ENCODE peak calls at places on chromosomes 12 and 14, in five cellular contexts. One of them, this sample, is unnamed.

GRCh38 chr12:124750787-124751471 is 112.7 kb downstream of the SCARB1 start:
- DNase-seq in HepG2: no peak
- DNase-seq in GM12878: no peak
- DNase-seq in K562: peak; percentile 59
- DNase-seq in A549: peak; percentile 69
- DNase-seq in this sample: peak; percentile 71

GRCh38 chr12:52873832-52874572 is 25.2 kb upstream of the KRT78 start:
- DNase-seq in A549: peak; percentile 96
- DNase-seq in K562: peak; percentile 98
- DNase-seq in GM12878: no peak
- DNase-seq in HepG2: peak; percentile 48
- DNase-seq in this sample: peak; percentile 48

GRCh38 chr14:99194736-99195135 is 77.3 kb downstream of the BCL11B start:
- DNase-seq in HepG2: no peak
- DNase-seq in K562: no peak
- DNase-seq in A549: no peak
- DNase-seq in GM12878: no peak
- DNase-seq in this sample: no peak

GRCh38 chr14:102496955-102497744 is 12.4 kb downstream of the ANKRD9 start:
- DNase-seq in HepG2: no peak
- DNase-seq in GM12878: no peak
- DNase-seq in A549: no peak
- DNase-seq in K562: peak; percentile 58
- DNase-seq in this sample: no peak

GRCh38 chr14:24088095-24088494 is 6.0 kb upstream of the PCK2 start:
- DNase-seq in HepG2: no peak
- DNase-seq in GM12878: no peak
- DNase-seq in A549: no peak
- DNase-seq in K562: no peak
- DNase-seq in this sample: no peak

GRCh38 chr14:63404906-63405305 is 86.2 kb upstream of the GPHB5 start:
- DNase-seq in A549: no peak
- DNase-seq in K562: no peak
- DNase-seq in HepG2: no peak
- DNase-seq in GM12878: no peak
- DNase-seq in this sample: no peak

GRCh38 chr14:95182379-95182778 is 25.1 kb upstream of the DICER1 start:
- DNase-seq in K562: no peak
- DNase-seq in HepG2: no peak
- DNase-seq in GM12878: no peak
- DNase-seq in A549: no peak
- DNase-seq in this sample: peak; percentile 30

GRCh38 chr12:108468149-108468968 is 46.7 kb upstream of the FICD start:
- DNase-seq in K562: peak; percentile 60
- DNase-seq in A549: no peak
- DNase-seq in GM12878: no peak
- DNase-seq in HepG2: peak; percentile 21
- DNase-seq in this sample: no peak

GRCh38 chr14:104422301-104423223 is 157.0 kb upstream of the C14orf180 start:
- DNase-seq in K562: no peak
- DNase-seq in HepG2: no peak
- DNase-seq in GM12878: no peak
- DNase-seq in A549: no peak
- DNase-seq in this sample: no peak

GRCh38 chr12:106704081-106704480 is 70.4 kb upstream of the RIC8B start:
- DNase-seq in GM12878: no peak
- DNase-seq in A549: no peak
- DNase-seq in K562: no peak
- DNase-seq in HepG2: no peak
- DNase-seq in this sample: no peak

GRCh38 chr14:41403360-41403759 is 203.3 kb upstream of the LRFN5 start:
- DNase-seq in GM12878: no peak
- DNase-seq in HepG2: no peak
- DNase-seq in K562: no peak
- DNase-seq in A549: no peak
- DNase-seq in this sample: no peak
- TF ChIP-seq ESRRA in GM12878: no peak
- TF ChIP-seq ESRRA in HepG2: no peak
- TF ChIP-seq ESRRA in K562: no peak
- TF ChIP-seq ESRRA in A549: no peak
- TF ChIP-seq ESRRA in this sample: no peak

GRCh38 chr14:56694609-56695008 is 115.0 kb downstream of the TMEM260 start:
- DNase-seq in HepG2: peak; percentile 41
- DNase-seq in A549: no peak
- DNase-seq in GM12878: no peak
- DNase-seq in K562: no peak
- DNase-seq in this sample: no peak
- TF ChIP-seq ESRRA in HepG2: no peak
- TF ChIP-seq ESRRA in A549: no peak
- TF ChIP-seq ESRRA in GM12878: no peak
- TF ChIP-seq ESRRA in K562: no peak
- TF ChIP-seq ESRRA in this sample: no peak

GRCh38 chr14:90969493-90970166 is 90.8 kb downstream of the RPS6KA5 start:
- DNase-seq in A549: no peak
- DNase-seq in HepG2: no peak
- DNase-seq in GM12878: no peak
- DNase-seq in K562: no peak
- DNase-seq in this sample: no peak

GRCh38 chr14:90971687-90972086 is 88.8 kb downstream of the RPS6KA5 start:
- DNase-seq in GM12878: no peak
- DNase-seq in A549: no peak
- DNase-seq in K562: no peak
- DNase-seq in HepG2: no peak
- DNase-seq in this sample: no peak

GRCh38 chr14:90966493-90966892 is 93.9 kb downstream of the RPS6KA5 start:
- DNase-seq in GM12878: no peak
- DNase-seq in K562: no peak
- DNase-seq in A549: no peak
- DNase-seq in HepG2: no peak
- DNase-seq in this sample: no peak

GRCh38 chr14:90968025-90968424 is 92.4 kb downstream of the RPS6KA5 start:
- DNase-seq in GM12878: no peak
- DNase-seq in A549: peak; percentile 10
- DNase-seq in HepG2: no peak
- DNase-seq in K562: no peak
- DNase-seq in this sample: no peak

DNA sequence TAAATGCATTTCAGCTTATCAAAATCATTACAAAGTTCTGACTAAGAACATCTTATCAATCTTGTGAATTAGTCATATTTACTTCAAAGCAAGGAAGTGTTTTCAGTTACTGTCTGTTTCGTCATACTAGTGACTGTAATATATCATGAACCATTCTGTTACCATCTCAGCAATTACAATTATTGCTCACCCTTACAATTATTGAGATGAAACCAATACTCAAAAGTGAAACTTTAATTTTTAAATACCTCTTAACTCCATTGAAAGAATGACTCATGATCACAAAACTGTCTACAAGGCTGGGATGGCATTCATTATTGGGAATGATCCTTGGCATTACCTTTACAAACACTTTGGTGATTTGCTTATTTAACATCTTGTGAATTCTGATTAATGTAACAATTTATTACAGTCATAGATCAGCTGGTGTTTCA is 90.3 kb downstream of the RPS6KA5 start:
- DNase-seq in A549: peak; percentile 29
- DNase-seq in K562: no peak
- DNase-seq in HepG2: no peak
- DNase-seq in GM12878: no peak
- DNase-seq in this sample: no peak
- TF ChIP-seq ESRRA in A549: no peak
- TF ChIP-seq ESRRA in K562: no peak
- TF ChIP-seq ESRRA in HepG2: no peak
- TF ChIP-seq ESRRA in GM12878: no peak
- TF ChIP-seq ESRRA in this sample: no peak

GRCh38 chr12:79424109-79424721 is 266.5 kb downstream of the PAWR start:
- DNase-seq in HepG2: peak; percentile 91
- DNase-seq in A549: peak; percentile 94
- DNase-seq in K562: no peak
- DNase-seq in GM12878: no peak
- DNase-seq in this sample: no peak

GRCh38 chr12:79423560-79423959 is 267.2 kb downstream of the PAWR start:
- DNase-seq in GM12878: no peak
- DNase-seq in HepG2: no peak
- DNase-seq in A549: no peak
- DNase-seq in K562: no peak
- DNase-seq in this sample: no peak

GRCh38 chr12:79421236-79421740 is 269.5 kb downstream of the PAWR start:
- DNase-seq in A549: no peak
- DNase-seq in GM12878: no peak
- DNase-seq in HepG2: no peak
- DNase-seq in K562: no peak
- DNase-seq in this sample: no peak

GRCh38 chr12:79422060-79422812 is 268.5 kb downstream of the PAWR start:
- DNase-seq in HepG2: peak; percentile 13
- DNase-seq in K562: no peak
- DNase-seq in GM12878: no peak
- DNase-seq in A549: no peak
- DNase-seq in this sample: no peak

DNA sequence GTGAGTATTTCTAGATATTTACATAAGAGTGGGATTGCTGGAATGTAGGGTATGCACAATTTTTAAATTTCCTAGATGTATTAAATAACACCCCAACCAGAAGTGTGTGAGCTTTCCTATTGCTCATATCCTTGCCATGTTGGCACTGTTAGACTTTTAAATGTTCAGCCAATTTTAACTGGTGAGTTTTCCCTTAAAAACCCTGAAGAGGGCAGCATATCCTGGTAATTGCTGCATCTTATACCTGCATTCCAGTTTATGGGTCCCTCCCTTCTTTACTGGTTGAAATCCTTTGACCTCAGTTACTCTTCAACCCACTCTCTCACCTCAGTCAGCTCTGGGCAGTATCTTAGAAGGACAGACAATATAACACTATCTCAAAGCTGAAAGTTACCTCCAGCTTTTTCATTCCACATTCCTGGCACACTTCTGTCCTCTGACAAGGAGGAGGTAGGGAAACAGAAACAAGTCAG is 270.6 kb downstream of the PAWR start:
- DNase-seq in A549: peak; percentile 82
- DNase-seq in HepG2: peak; percentile 73
- DNase-seq in GM12878: no peak
- DNase-seq in K562: no peak
- DNase-seq in this sample: no peak
- TF ChIP-seq ESRRA in A549: no peak
- TF ChIP-seq ESRRA in HepG2: no peak
- TF ChIP-seq ESRRA in GM12878: no peak
- TF ChIP-seq ESRRA in K562: no peak
- TF ChIP-seq ESRRA in this sample: no peak

DNA sequence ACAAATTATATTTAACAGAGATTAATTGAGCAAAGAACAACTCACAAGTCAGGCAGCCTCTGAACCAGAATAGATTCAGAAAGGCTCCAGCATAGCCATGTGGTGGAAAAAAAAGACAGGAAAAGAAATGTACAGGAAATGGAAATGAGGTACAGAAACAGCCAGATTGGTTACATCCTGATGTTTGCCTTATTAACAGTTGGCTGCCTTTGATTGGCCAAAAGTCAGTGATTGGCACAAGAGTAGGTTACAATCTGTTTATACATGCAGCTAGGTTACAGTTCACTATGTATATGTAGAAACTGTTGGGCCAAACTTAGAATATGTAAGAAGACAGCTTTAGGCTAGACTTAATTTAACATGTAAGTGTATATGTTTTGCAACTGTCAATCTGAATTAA is 118.8 kb downstream of the UNC79 start:
- DNase-seq in HepG2: no peak
- DNase-seq in A549: no peak
- DNase-seq in GM12878: no peak
- DNase-seq in K562: no peak
- DNase-seq in this sample: no peak
- TF ChIP-seq ESRRA in HepG2: no peak
- TF ChIP-seq ESRRA in A549: no peak
- TF ChIP-seq ESRRA in GM12878: no peak
- TF ChIP-seq ESRRA in K562: no peak
- TF ChIP-seq ESRRA in this sample: no peak

GRCh38 chr14:68936980-68937379 is 42.1 kb downstream of the ACTN1 start:
- DNase-seq in GM12878: no peak
- DNase-seq in K562: no peak
- DNase-seq in A549: no peak
- DNase-seq in HepG2: no peak
- DNase-seq in this sample: no peak

GRCh38 chr14:68937790-68938514 is 41.1 kb downstream of the ACTN1 start:
- DNase-seq in A549: peak; percentile 89
- DNase-seq in HepG2: no peak
- DNase-seq in GM12878: no peak
- DNase-seq in K562: no peak
- DNase-seq in this sample: peak; percentile 61

GRCh38 chr14:68938515-68939423 is 40.3 kb downstream of the ACTN1 start:
- DNase-seq in A549: peak; percentile 90
- DNase-seq in GM12878: no peak
- DNase-seq in HepG2: peak; percentile 96
- DNase-seq in K562: no peak
- DNase-seq in this sample: no peak

GRCh38 chr14:68935761-68936209 is 43.3 kb downstream of the ACTN1 start:
- DNase-seq in HepG2: no peak
- DNase-seq in A549: no peak
- DNase-seq in GM12878: no peak
- DNase-seq in K562: no peak
- DNase-seq in this sample: no peak

DNA sequence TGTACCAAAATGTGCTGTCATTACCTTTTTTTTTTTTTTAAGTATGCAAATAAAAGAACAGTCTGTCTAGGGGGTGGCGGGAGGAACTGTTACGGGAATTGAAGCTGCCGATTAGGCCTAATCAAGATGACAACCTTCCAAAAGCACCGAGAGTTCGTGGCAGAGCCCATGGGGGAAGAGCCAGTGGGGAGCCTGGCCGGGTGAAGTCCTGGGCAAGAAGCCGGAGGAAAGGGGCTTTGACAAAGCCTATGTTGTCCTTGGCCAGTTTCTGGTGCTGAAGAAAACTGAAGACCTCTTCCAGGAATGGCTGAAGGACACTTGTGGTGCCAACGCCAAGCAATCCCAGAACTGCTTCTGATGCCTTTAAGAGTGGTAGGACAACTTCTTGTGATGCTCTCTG is 42.6 kb downstream of the ACTN1 start:
- DNase-seq in A549: no peak
- DNase-seq in HepG2: no peak
- DNase-seq in GM12878: no peak
- DNase-seq in K562: no peak
- DNase-seq in this sample: no peak
- TF ChIP-seq ESRRA in A549: no peak
- TF ChIP-seq ESRRA in HepG2: no peak
- TF ChIP-seq ESRRA in GM12878: no peak
- TF ChIP-seq ESRRA in K562: no peak
- TF ChIP-seq ESRRA in this sample: no peak